ENCODE peak calls at places on chromosomes 12 and 14, in nine cellular contexts. I is PC-9, B is SHP77 treated with DMSO at 0.1 percent for 48 hours, L is HT1080, P is H9, J is AG04449, R is bronchial epithelial cell, H is NCI-H187, T is KBM-7. D is an unnamed sample.

GRCh38 chr12:82942963-82943362 is 256.3 kb downstream of the TMTC2 start:
- DNase-seq in I (no peak), B (no peak), L (peak; percentile 7), P (no peak), J (no peak), R (peak; percentile 21), H (no peak), T (no peak), D (peak; percentile 28)

GRCh38 chr12:96359328-96359727 is 40.9 kb downstream of the CDK17 start:
- DNase-seq in I (no peak), B (no peak), L (no peak), P (no peak), J (no peak), R (no peak), H (no peak), T (no peak), D (peak; percentile 32)

GRCh38 chr14:103296987-103297386 is 37.0 kb upstream of the EIF5 start:
- DNase-seq in I (no peak), B (no peak), L (no peak), P (no peak), J (no peak), R (no peak), H (no peak), T (no peak), D (peak; percentile 35)

GRCh38 chr14:71062581-71063303 is 155.5 kb downstream of the PCNX1 start:
- DNase-seq in I (no peak), B (no peak), L (peak; percentile 19), P (no peak), J (no peak), R (peak; percentile 55), H (no peak), T (no peak), D (no peak)

GRCh38 chr12:48995061-48995879 is 3.9 kb downstream of the DDN start:
- DNase-seq in I (peak; percentile 86), B (peak; percentile 35), L (peak; percentile 81), P (peak; percentile 95), J (no peak), R (peak; percentile 59), H (peak; percentile 69), T (peak; percentile 76), D (peak; percentile 95)

GRCh38 chr12:76274699-76275098 is 73.5 kb downstream of the BBS10 start:
- DNase-seq in I (no peak), B (no peak), L (peak; percentile 76), P (no peak), J (no peak), R (peak; percentile 52), H (no peak), T (no peak), D (no peak)

GRCh38 chr12:5889381-5890047 is 55.5 kb downstream of the ANO2 start:
- DNase-seq in I (peak; percentile 25), B (no peak), L (peak; percentile 29), P (peak; percentile 41), J (no peak), R (no peak), H (no peak), T (peak; percentile 12), D (peak; percentile 40)

GRCh38 chr14:51792819-51793218 is 67.6 kb upstream of the GNG2 start:
- DNase-seq in I (no peak), B (no peak), L (no peak), P (no peak), J (no peak), R (no peak), H (no peak), T (no peak), D (no peak)

GRCh38 chr12:11798856-11799530 is 149.5 kb downstream of the ETV6 start:
- DNase-seq in I (no peak), B (no peak), L (peak; percentile 99), P (no peak), J (peak; percentile 71), R (peak; percentile 85), H (no peak), T (peak; percentile 99), D (peak; percentile 37)

GRCh38 chr12:47078733-47079364 is 572 bp upstream of the PCED1B start:
- DNase-seq in I (no peak), B (peak; percentile 52), L (no peak), P (no peak), J (no peak), R (no peak), H (no peak), T (peak; percentile 38), D (no peak)

GRCh38 chr12:116784238-116784612 is 46.1 kb downstream of the RNFT2 start:
- DNase-seq in I (no peak), B (no peak), L (peak; percentile 12), P (no peak), J (no peak), R (no peak), H (no peak), T (no peak), D (peak; percentile 53)

GRCh38 chr14:105855246-105855892 is 329.0 kb downstream of the TMEM121 start:
- DNase-seq in I (no peak), B (no peak), L (no peak), P (peak; percentile 14), J (no peak), R (no peak), H (no peak), T (no peak), D (no peak)

GRCh38 chr14:100406505-100407131 is 83.5 kb downstream of the SLC25A47 start:
- DNase-seq in I (no peak), B (no peak), L (peak; percentile 65), P (no peak), J (no peak), R (peak; percentile 55), H (no peak), T (peak; percentile 15), D (no peak)

GRCh38 chr12:108302471-108303311 is 36.4 kb downstream of the CMKLR1 start:
- DNase-seq in I (peak; percentile 44), B (no peak), L (peak; percentile 8), P (peak; percentile 85), J (no peak), R (no peak), H (no peak), T (no peak), D (peak; percentile 84)

GRCh38 chr12:95390932-95391331 is 83.0 kb upstream of the METAP2 start:
- DNase-seq in I (no peak), B (no peak), L (no peak), P (no peak), J (no peak), R (no peak), H (no peak), T (no peak), D (no peak)

GRCh38 chr12:7374423-7375144 is 69.4 kb downstream of the CD163L1 start:
- DNase-seq in I (peak; percentile 60), B (peak; percentile 29), L (peak; percentile 60), P (peak; percentile 87), J (no peak), R (peak; percentile 20), H (peak; percentile 2), T (peak; percentile 73), D (peak; percentile 85)

GRCh38 chr12:74896186-74896585 is 313.5 kb downstream of the KCNC2 start:
- DNase-seq in I (no peak), B (no peak), L (no peak), P (no peak), J (no peak), R (peak; percentile 52), H (no peak), T (no peak), D (no peak)

GRCh38 chr14:64891839-64892375 is 12.2 kb upstream of the SPTB start:
- DNase-seq in I (peak; percentile 23), B (peak; percentile 75), L (peak; percentile 49), P (no peak), J (peak; percentile 38), R (peak; percentile 73), H (peak; percentile 64), T (peak; percentile 67), D (peak; percentile 70)

GRCh38 chr14:65101631-65102440 is 481 bp downstream of the MAX start:
- DNase-seq in I (no peak), B (no peak), L (no peak), P (peak; percentile 39), J (no peak), R (no peak), H (no peak), T (no peak), D (peak; percentile 31)

GRCh38 chr12:65918057-65918456 is 93.8 kb downstream of the HMGA2 start:
- DNase-seq in I (no peak), B (no peak), L (no peak), P (no peak), J (no peak), R (no peak), H (no peak), T (no peak), D (no peak)

GRCh38 chr12:26011099-26011498 is 52.6 kb downstream of the RASSF8 start:
- DNase-seq in I (no peak), B (no peak), L (peak; percentile 23), P (no peak), J (peak; percentile 80), R (peak; percentile 29), H (no peak), T (no peak), D (no peak)

GRCh38 chr14:72525087-72525909 is 368.6 kb downstream of the DPF3 start:
- DNase-seq in I (no peak), B (no peak), L (no peak), P (no peak), J (no peak), R (no peak), H (no peak), T (no peak), D (no peak)

GRCh38 chr12:67917811-67918210 is 71.4 kb upstream of the IFNG-AS1 start:
- DNase-seq in I (no peak), B (no peak), L (no peak), P (no peak), J (no peak), R (no peak), H (no peak), T (no peak), D (no peak)

GRCh38 chr12:95102916-95103671 is 29.7 kb upstream of the NR2C1 start:
- DNase-seq in I (peak; percentile 51), B (peak; percentile 88), L (peak; percentile 99), P (no peak), J (no peak), R (peak; percentile 99), H (peak; percentile 71), T (peak; percentile 84), D (no peak)

GRCh38 chr14:60095781-60096450 is 4.2 kb downstream of the PCNX4 start:
- DNase-seq in I (no peak), B (no peak), L (no peak), P (no peak), J (no peak), R (peak; percentile 78), H (no peak), T (no peak), D (no peak)

GRCh38 chr14:36746907-36747306 is 85.2 kb downstream of the PAX9 start:
- DNase-seq in I (no peak), B (no peak), L (no peak), P (no peak), J (no peak), R (no peak), H (no peak), T (no peak), D (no peak)

GRCh38 chr12:2733493-2734252 is 61.1 kb upstream of the FKBP4 start:
- DNase-seq in I (no peak), B (no peak), L (no peak), P (no peak), J (no peak), R (no peak), H (no peak), T (peak; percentile 60), D (no peak)

GRCh38 chr12:4806439-4807115 is 86.4 kb downstream of the GALNT8 start:
- DNase-seq in I (no peak), B (no peak), L (no peak), P (no peak), J (no peak), R (peak; percentile 12), H (no peak), T (no peak), D (no peak)

GRCh38 chr14:61607570-61608244 is 87.6 kb upstream of the HIF1A start:
- DNase-seq in I (no peak), B (peak; percentile 76), L (no peak), P (peak; percentile 47), J (no peak), R (no peak), H (peak; percentile 19), T (no peak), D (peak; percentile 73)

GRCh38 chr14:94128216-94128839 is 1.1 kb downstream of the IFI27L2 start:
- DNase-seq in I (no peak), B (no peak), L (no peak), P (peak; percentile 26), J (no peak), R (no peak), H (no peak), T (no peak), D (no peak)

GRCh38 chr12:94172973-94173372 is 24.6 kb downstream of the PLXNC1 start:
- DNase-seq in I (no peak), B (no peak), L (peak; percentile 86), P (no peak), J (peak; percentile 94), R (peak; percentile 79), H (no peak), T (no peak), D (no peak)

D was measured in mesendoderm.